ENCODE peak calls at places on chromosomes 4 and X, in four cellular contexts. Y, Q, N and V are unnamed samples.
A peak's percentile ranks its signal among the peaks of the same experiment; 100 is the strongest.

GRCh38 chr4:121146530-121146929 is 17.6 kb downstream of the TNIP3 start:
- DNase-seq in Y (no peak), Q (no peak), N (peak; percentile 91), V (no peak)

GRCh38 chrX:81354954-81355353 is 153.1 kb downstream of the SH3BGRL start:
- DNase-seq in Y (no peak), Q (no peak), N (no peak), V (no peak)

GRCh38 chr4:30537462-30537861 is 182.7 kb upstream of the PCDH7 start:
- DNase-seq in Y (no peak), Q (no peak), N (peak; percentile 91), V (no peak)

GRCh38 chrX:73818200-73819116 is 255.5 kb downstream of the CHIC1 start:
- DNase-seq in Y (no peak), Q (no peak), N (no peak), V (no peak)

GRCh38 chr4:22391548-22391947 is 124.3 kb downstream of the ADGRA3 start:
- DNase-seq in Y (no peak), Q (no peak), N (peak; percentile 83), V (no peak)

GRCh38 chr4:2767046-2767704 is 11.0 kb upstream of the TNIP2 start:
- DNase-seq in Y (no peak), Q (no peak), N (no peak), V (no peak)

GRCh38 chr4:141669501-141669900 is 33.1 kb downstream of the IL15 start:
- DNase-seq in Y (no peak), Q (no peak), N (no peak), V (no peak)

GRCh38 chr4:148116264-148116663 is 325.9 kb downstream of the NR3C2 start:
- DNase-seq in Y (no peak), Q (no peak), N (peak; percentile 71), V (no peak)

GRCh38 chrX:148380107-148380506 is 120.3 kb upstream of the AFF2 start:
- DNase-seq in Y (no peak), Q (no peak), N (no peak), V (no peak)

GRCh38 chr4:121479801-121480200 is 99.0 kb upstream of the QRFPR start:
- DNase-seq in Y (no peak), Q (no peak), N (no peak), V (no peak)

GRCh38 chrX:74232859-74233258 is 71.1 kb upstream of the ZCCHC13 start:
- DNase-seq in Y (no peak), Q (no peak), N (peak; percentile 39), V (no peak)

GRCh38 chr4:86569103-86569870 is 24.8 kb upstream of the PTPN13 start:
- DNase-seq in Y (no peak), Q (no peak), N (no peak), V (no peak)

GRCh38 chr4:173666-174314 is 49.5 kb downstream of the ZNF718 start:
- DNase-seq in Y (no peak), Q (no peak), N (no peak), V (no peak)

GRCh38 chr4:90238141-90238540 is 110.9 kb downstream of the CCSER1 start:
- DNase-seq in Y (no peak), Q (no peak), N (no peak), V (no peak)

GRCh38 chr4:3316146-3316545 is 23.3 kb downstream of the RGS12 start:
- DNase-seq in Y (peak; percentile 55), Q (no peak), N (no peak), V (peak; percentile 21)

GRCh38 chrX:138765061-138765460 is 53.5 kb upstream of the FGF13 start:
- DNase-seq in Y (no peak), Q (no peak), N (peak; percentile 83), V (no peak)

GRCh38 chr4:31275906-31276305 is 555.7 kb downstream of the PCDH7 start:
- DNase-seq in Y (no peak), Q (no peak), N (no peak), V (no peak)

GRCh38 chr4:82792912-82793649 is 5.5 kb downstream of the SCD5 start:
- DNase-seq in Y (no peak), Q (no peak), N (no peak), V (no peak)

GRCh38 chr4:129218897-129219296 is 122.9 kb downstream of the C4orf33 start:
- DNase-seq in Y (no peak), Q (no peak), N (peak; percentile 53), V (no peak)

GRCh38 chrX:154013614-154014360 is 5.9 kb downstream of the IRAK1 start:
- DNase-seq in Y (peak; percentile 65), Q (no peak), N (no peak), V (no peak)

GRCh38 chr4:37665347-37666009 is 20.7 kb downstream of the RELL1 start:
- DNase-seq in Y (no peak), Q (no peak), N (no peak), V (no peak)

GRCh38 chr4:8472689-8473197 is 32.2 kb downstream of the TRMT44 start:
- DNase-seq in Y (no peak), Q (no peak), N (peak; percentile 96), V (no peak)

GRCh38 chr4:156476359-156476758 is 495.2 kb downstream of the PDGFC start:
- DNase-seq in Y (no peak), Q (no peak), N (peak; percentile 100), V (no peak)

GRCh38 chrX:68743754-68744153 is 85.1 kb upstream of the EFNB1 start:
- DNase-seq in Y (no peak), Q (no peak), N (no peak), V (no peak)

GRCh38 chrX:54444752-54445151 is 4.5 kb downstream of the TSR2 start:
- DNase-seq in Y (no peak), Q (no peak), N (no peak), V (no peak)

GRCh38 chrX:52422884-52423283 is 54.1 kb downstream of the XAGE2 start:
- DNase-seq in Y (no peak), Q (no peak), N (peak; percentile 76), V (no peak)